ENCODE peak calls at places on chromosomes 6 and 20, in six cellular contexts. One of them, this sample, is unnamed.

GRCh38 chr6:11702796-11703130 is 75.8 kb downstream of the ADTRP start:
- DNase-seq in K562: peak
- DNase-seq in fibroblast of lung: no peak
- DNase-seq in GM12878: no peak
- DNase-seq in DND-41: no peak
- DNase-seq in PC-3: no peak
- DNase-seq in this sample: no peak

GRCh38 chr6:9308284-9308683 is 872.9 kb upstream of the SLC35B3 start:
- DNase-seq in DND-41: no peak
- DNase-seq in GM12878: no peak
- DNase-seq in PC-3: no peak
- DNase-seq in fibroblast of lung: peak
- DNase-seq in K562: no peak
- DNase-seq in this sample: no peak

GRCh38 chr6:54053893-54054391 is 57.3 kb upstream of the MLIP start:
- DNase-seq in K562: no peak
- DNase-seq in fibroblast of lung: peak
- DNase-seq in DND-41: no peak
- DNase-seq in PC-3: peak
- DNase-seq in GM12878: no peak
- DNase-seq in this sample: no peak

GRCh38 chr20:33438481-33438880 is 5.1 kb downstream of the SNTA1 start:
- DNase-seq in GM12878: no peak
- DNase-seq in DND-41: no peak
- DNase-seq in fibroblast of lung: no peak
- DNase-seq in PC-3: no peak
- DNase-seq in K562: no peak
- DNase-seq in this sample: no peak

GRCh38 chr20:57392130-57392445 is 892 bp downstream of the RBM38 start:
- DNase-seq in GM12878: no peak
- DNase-seq in PC-3: no peak
- DNase-seq in DND-41: no peak
- DNase-seq in fibroblast of lung: no peak
- DNase-seq in K562: no peak
- DNase-seq in this sample: peak

GRCh38 chr20:24465730-24466129 is 3.7 kb upstream of the SYNDIG1 start:
- DNase-seq in PC-3: no peak
- DNase-seq in K562: no peak
- DNase-seq in fibroblast of lung: peak
- DNase-seq in GM12878: no peak
- DNase-seq in DND-41: no peak
- DNase-seq in this sample: no peak

GRCh38 chr6:157596886-157597285 is 215.9 kb downstream of the ZDHHC14 start:
- DNase-seq in DND-41: no peak
- DNase-seq in PC-3: no peak
- DNase-seq in K562: no peak
- DNase-seq in fibroblast of lung: no peak
- DNase-seq in GM12878: no peak
- DNase-seq in this sample: no peak

GRCh38 chr6:3288711-3289663 is 30.2 kb downstream of the PSMG4 start:
- DNase-seq in fibroblast of lung: no peak
- DNase-seq in K562: no peak
- DNase-seq in DND-41: no peak
- DNase-seq in PC-3: no peak
- DNase-seq in GM12878: no peak
- DNase-seq in this sample: no peak

GRCh38 chr6:121436966-121437756 is 1.7 kb downstream of the GJA1 start:
- DNase-seq in K562: no peak
- DNase-seq in PC-3: peak
- DNase-seq in DND-41: no peak
- DNase-seq in fibroblast of lung: peak
- DNase-seq in GM12878: no peak
- DNase-seq in this sample: no peak

GRCh38 chr6:89145461-89145961 is 344 bp upstream of the PM20D2 start:
- DNase-seq in PC-3: peak
- DNase-seq in fibroblast of lung: peak
- DNase-seq in K562: no peak
- DNase-seq in DND-41: no peak
- DNase-seq in GM12878: peak
- DNase-seq in this sample: no peak
- TF ChIP-seq EZH2 in PC-3: no peak
- TF ChIP-seq EZH2 in fibroblast of lung: no peak
- TF ChIP-seq EZH2 in K562: no peak
- TF ChIP-seq EZH2 in DND-41: no peak
- TF ChIP-seq EZH2 in GM12878: no peak
- TF ChIP-seq EZH2 in this sample: no peak

GRCh38 chr6:28586273-28586672 is 60.6 kb downstream of the GPX5 start:
- DNase-seq in fibroblast of lung: peak
- DNase-seq in DND-41: no peak
- DNase-seq in GM12878: no peak
- DNase-seq in PC-3: peak
- DNase-seq in K562: no peak
- DNase-seq in this sample: no peak
- H3K27ac ChIP-seq in fibroblast of lung: no peak
- H3K27ac ChIP-seq in DND-41: no peak
- H3K27ac ChIP-seq in GM12878: no peak
- H3K27ac ChIP-seq in PC-3: no peak
- H3K27ac ChIP-seq in K562: no peak
- H3K27ac ChIP-seq in this sample: no peak

DNA sequence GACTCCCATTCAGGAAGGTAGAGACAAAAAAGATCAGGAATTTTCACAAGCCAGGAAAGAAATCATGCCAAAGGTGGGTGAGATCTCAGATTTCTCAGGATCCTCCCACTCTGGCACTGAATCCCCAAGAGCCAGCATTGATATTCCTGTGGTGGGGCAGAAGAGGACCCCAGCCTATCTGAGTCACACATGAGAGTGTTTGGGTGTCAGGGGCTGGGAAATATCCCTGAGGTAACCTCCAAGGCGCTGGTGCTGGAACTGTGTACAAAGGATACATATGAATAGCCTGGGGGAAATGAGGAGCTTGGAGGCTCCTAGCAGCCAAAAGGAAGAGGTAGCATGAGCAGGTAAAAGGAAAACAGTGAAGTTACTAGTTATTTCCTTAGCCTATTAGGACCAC is 369.4 kb downstream of the BTBD9 start:
- DNase-seq in K562: no peak
- DNase-seq in DND-41: no peak
- DNase-seq in GM12878: no peak
- DNase-seq in PC-3: peak
- DNase-seq in fibroblast of lung: peak
- DNase-seq in this sample: no peak
- H3K4me3 ChIP-seq in K562: no peak
- H3K4me3 ChIP-seq in DND-41: no peak
- H3K4me3 ChIP-seq in GM12878: no peak
- H3K4me3 ChIP-seq in PC-3: no peak
- H3K4me3 ChIP-seq in fibroblast of lung: no peak
- H3K4me3 ChIP-seq in this sample: no peak

GRCh38 chr6:5087389-5087788 is 2.2 kb downstream of the PPP1R3G start:
- DNase-seq in PC-3: no peak
- DNase-seq in GM12878: no peak
- DNase-seq in fibroblast of lung: no peak
- DNase-seq in DND-41: no peak
- DNase-seq in K562: no peak
- DNase-seq in this sample: no peak

GRCh38 chr6:5084192-5084786 is 852 bp upstream of the PPP1R3G start:
- DNase-seq in fibroblast of lung: no peak
- DNase-seq in PC-3: no peak
- DNase-seq in K562: peak
- DNase-seq in DND-41: no peak
- DNase-seq in GM12878: no peak
- DNase-seq in this sample: no peak

GRCh38 chr6:5085638-5086293 is 625 bp downstream of the PPP1R3G start:
- DNase-seq in PC-3: peak
- DNase-seq in GM12878: no peak
- DNase-seq in DND-41: no peak
- DNase-seq in fibroblast of lung: peak
- DNase-seq in K562: no peak
- DNase-seq in this sample: no peak

GRCh38 chr6:5084787-5085637 is at the start of gene PPP1R3G:
- DNase-seq in DND-41: no peak
- DNase-seq in PC-3: peak
- DNase-seq in fibroblast of lung: peak
- DNase-seq in GM12878: no peak
- DNase-seq in K562: no peak
- DNase-seq in this sample: no peak

DNA sequence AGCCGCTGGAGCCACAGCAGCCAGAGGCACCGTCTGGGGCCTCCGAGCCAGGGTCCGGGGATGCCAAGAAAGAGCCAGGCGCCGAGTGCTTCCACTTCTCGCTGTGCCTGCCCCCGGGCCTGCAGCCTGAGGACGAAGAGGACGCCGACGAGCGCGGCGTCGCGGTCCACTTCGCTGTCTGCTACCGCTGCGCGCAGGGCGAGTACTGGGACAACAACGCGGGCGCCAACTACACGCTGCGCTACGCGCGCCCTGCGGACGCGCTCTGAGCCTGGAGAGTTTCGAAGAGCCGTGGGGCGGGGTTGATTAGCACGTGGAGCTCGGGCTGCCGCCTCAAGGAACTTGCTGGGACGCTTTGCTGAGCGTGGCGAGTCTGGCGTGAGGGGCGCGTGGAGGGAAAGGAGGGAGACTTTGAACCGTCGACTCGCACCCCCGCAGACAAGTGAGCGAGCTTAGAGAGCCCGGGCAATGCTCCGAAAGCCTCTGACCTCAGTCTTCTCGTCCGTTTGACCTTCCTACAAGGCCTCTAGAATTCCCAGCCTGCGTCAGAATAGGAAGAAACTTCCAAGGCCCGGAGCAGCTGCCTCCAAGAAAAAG is 1.3 kb downstream of the PPP1R3G start:
- DNase-seq in PC-3: no peak
- DNase-seq in GM12878: no peak
- DNase-seq in K562: no peak
- DNase-seq in fibroblast of lung: peak
- DNase-seq in DND-41: no peak
- DNase-seq in this sample: no peak
- TF ChIP-seq EZH2 in PC-3: no peak
- TF ChIP-seq EZH2 in GM12878: no peak
- TF ChIP-seq EZH2 in K562: no peak
- TF ChIP-seq EZH2 in fibroblast of lung: no peak
- TF ChIP-seq EZH2 in DND-41: no peak
- TF ChIP-seq EZH2 in this sample: no peak

DNA sequence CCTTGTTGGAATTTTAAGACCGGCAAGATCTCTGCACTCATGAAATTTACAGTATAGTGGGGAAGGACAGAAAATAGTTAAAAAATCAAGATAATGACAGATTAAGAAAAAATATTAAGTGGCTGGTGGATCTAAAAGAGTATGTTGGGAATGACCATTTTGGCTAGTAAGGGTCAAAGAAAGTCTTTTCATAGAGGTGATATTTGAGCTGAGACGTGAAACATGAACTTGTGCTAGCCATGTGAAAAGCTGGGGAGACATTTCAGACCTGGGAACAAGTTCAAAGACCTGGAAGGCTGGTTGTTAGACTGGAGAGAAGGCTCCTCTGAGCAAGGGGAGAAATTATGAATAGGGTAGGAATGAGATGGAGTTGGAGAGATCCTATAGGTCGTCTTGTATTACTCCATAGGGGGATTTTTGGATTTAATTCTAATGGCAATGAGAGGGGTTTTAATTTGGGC is 4.7 kb downstream of the BICRAL start:
- DNase-seq in GM12878: no peak
- DNase-seq in fibroblast of lung: no peak
- DNase-seq in DND-41: no peak
- DNase-seq in PC-3: no peak
- DNase-seq in K562: no peak
- DNase-seq in this sample: no peak
- H3K27ac ChIP-seq in GM12878: no peak
- H3K27ac ChIP-seq in fibroblast of lung: no peak
- H3K27ac ChIP-seq in DND-41: no peak
- H3K27ac ChIP-seq in PC-3: no peak
- H3K27ac ChIP-seq in K562: peak
- H3K27ac ChIP-seq in this sample: no peak

DNA sequence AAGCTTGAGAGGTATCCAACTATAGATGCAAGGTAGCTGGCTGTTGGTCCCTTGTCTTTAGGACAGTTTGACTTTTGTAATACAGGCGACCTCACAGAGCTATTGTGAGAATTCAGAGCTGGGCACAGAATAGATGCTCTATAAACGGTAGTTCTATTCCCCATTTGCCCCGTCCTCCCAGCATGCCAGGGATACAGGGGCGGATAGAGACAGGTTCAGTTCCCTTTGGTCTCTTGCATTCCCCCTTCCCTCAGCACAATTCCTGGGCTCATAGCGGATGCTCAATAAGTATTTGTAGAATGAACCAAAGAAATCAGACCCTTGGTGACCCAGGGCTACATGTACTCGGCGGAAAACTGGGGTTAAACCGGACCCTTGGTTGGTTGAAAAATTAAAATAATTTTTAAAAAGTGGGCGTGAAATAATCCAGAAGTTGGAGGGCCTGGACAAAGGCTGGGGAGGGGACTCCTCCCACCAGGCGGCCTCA is 707 bp upstream of the TOP1 start:
- DNase-seq in GM12878: no peak
- DNase-seq in K562: no peak
- DNase-seq in fibroblast of lung: no peak
- DNase-seq in PC-3: no peak
- DNase-seq in DND-41: peak
- DNase-seq in this sample: no peak
- H3K4me3 ChIP-seq in GM12878: peak
- H3K4me3 ChIP-seq in K562: peak
- H3K4me3 ChIP-seq in fibroblast of lung: peak
- H3K4me3 ChIP-seq in PC-3: peak
- H3K4me3 ChIP-seq in DND-41: peak
- H3K4me3 ChIP-seq in this sample: peak

GRCh38 chr6:70956451-70957283 is at the start of gene B3GAT2:
- DNase-seq in DND-41: no peak
- DNase-seq in fibroblast of lung: peak
- DNase-seq in PC-3: no peak
- DNase-seq in GM12878: no peak
- DNase-seq in K562: no peak
- DNase-seq in this sample: no peak

GRCh38 chr6:70955441-70956190 is 1.2 kb downstream of the B3GAT2 start:
- DNase-seq in GM12878: peak
- DNase-seq in fibroblast of lung: peak
- DNase-seq in PC-3: peak
- DNase-seq in DND-41: no peak
- DNase-seq in K562: peak
- DNase-seq in this sample: no peak

GRCh38 chr6:70956191-70956450 is 739 bp downstream of the B3GAT2 start:
- DNase-seq in PC-3: no peak
- DNase-seq in GM12878: no peak
- DNase-seq in DND-41: no peak
- DNase-seq in fibroblast of lung: no peak
- DNase-seq in K562: no peak
- DNase-seq in this sample: no peak

GRCh38 chr6:70954750-70955149 is 2.1 kb downstream of the B3GAT2 start:
- DNase-seq in GM12878: no peak
- DNase-seq in K562: no peak
- DNase-seq in DND-41: no peak
- DNase-seq in fibroblast of lung: no peak
- DNase-seq in PC-3: no peak
- DNase-seq in this sample: no peak

GRCh38 chr6:70957284-70957617 is 391 bp upstream of the B3GAT2 start:
- DNase-seq in GM12878: no peak
- DNase-seq in DND-41: no peak
- DNase-seq in PC-3: no peak
- DNase-seq in K562: no peak
- DNase-seq in fibroblast of lung: peak
- DNase-seq in this sample: no peak
- TF ChIP-seq EZH2 in GM12878: no peak
- TF ChIP-seq EZH2 in DND-41: no peak
- TF ChIP-seq EZH2 in PC-3: no peak
- TF ChIP-seq EZH2 in K562: no peak
- TF ChIP-seq EZH2 in fibroblast of lung: no peak
- TF ChIP-seq EZH2 in this sample: no peak

This sample was measured in SK-N-MC.